ENCODE peak calls at places on chromosomes 16 and 17, in nine cellular contexts. W is mesenchymal stem cell; E is GM12865; Y is tibial nerve; C is CD4-positive, CD25-positive, alpha-beta regulatory T cell; F is thyroid gland; J is breast epithelium; N is heart left ventricle; K is cardiac fibroblast. A is an unnamed sample.

GRCh38 chr17:72136692-72137550 is 16.1 kb downstream of the SOX9 start:
- DNase-seq in W (no peak), E (no peak), Y (no peak), C (no peak), F (no peak), J (no peak), N (no peak), K (no peak), A (no peak)

GRCh38 chr17:2174048-2174447 is 119.1 kb downstream of the HIC1 start:
- DNase-seq in W (peak; percentile 92), E (no peak), Y (no peak), C (no peak), F (no peak), J (no peak), N (no peak), K (peak; percentile 34), A (no peak)

GRCh38 chr17:31788571-31788946 is 70.5 kb downstream of the COPRS start:
- DNase-seq in W (no peak), E (no peak), Y (no peak), C (no peak), F (no peak), J (no peak), N (no peak), K (no peak), A (no peak)

GRCh38 chr16:71474864-71475263 is 12.8 kb upstream of the ZNF23 start:
- DNase-seq in W (peak; percentile 81), E (no peak), Y (no peak), C (no peak), F (no peak), J (no peak), N (no peak), K (peak; percentile 36), A (no peak)

GRCh38 chr16:11210260-11210659 is 45.7 kb downstream of the SOCS1 start:
- DNase-seq in W (no peak), E (no peak), Y (no peak), C (no peak), F (no peak), J (no peak), N (no peak), K (no peak), A (no peak)

GRCh38 chr17:29140631-29141483 is 39.3 kb downstream of the MYO18A start:
- DNase-seq in W (peak; percentile 72), E (peak; percentile 45), Y (no peak), C (peak; percentile 83), F (no peak), J (no peak), N (peak; percentile 84), K (peak; percentile 49), A (no peak)

GRCh38 chr17:47072881-47073280 is 93.8 kb upstream of the RPRML start:
- DNase-seq in W (peak; percentile 3), E (no peak), Y (peak; percentile 13), C (no peak), F (no peak), J (no peak), N (peak; percentile 44), K (no peak), A (no peak)

GRCh38 chr17:14780116-14780515 is 479.2 kb downstream of the HS3ST3B1 start:
- DNase-seq in W (no peak), E (no peak), Y (no peak), C (no peak), F (no peak), J (no peak), N (no peak), K (no peak), A (no peak)

GRCh38 chr17:38459556-38459955 is 31.3 kb downstream of the ARHGAP23 start:
- DNase-seq in W (no peak), E (no peak), Y (no peak), C (no peak), F (no peak), J (no peak), N (peak; percentile 69), K (no peak), A (no peak)

GRCh38 chr17:40352779-40353394 is 11.7 kb downstream of the GJD3 start:
- DNase-seq in W (no peak), E (no peak), Y (no peak), C (no peak), F (no peak), J (no peak), N (no peak), K (no peak), A (no peak)

GRCh38 chr16:25157476-25157875 is 45.9 kb downstream of the LCMT1 start:
- DNase-seq in W (no peak), E (no peak), Y (no peak), C (no peak), F (peak; percentile 35), J (no peak), N (no peak), K (no peak), A (no peak)

GRCh38 chr17:81927145-81927652 is 336 bp downstream of the MAFG start:
- DNase-seq in W (no peak), E (no peak), Y (no peak), C (no peak), F (no peak), J (no peak), N (no peak), K (no peak), A (no peak)

GRCh38 chr16:48383204-48383876 is 1.9 kb downstream of the SIAH1 start:
- DNase-seq in W (no peak), E (no peak), Y (no peak), C (no peak), F (no peak), J (no peak), N (no peak), K (peak; percentile 57), A (no peak)

GRCh38 chr17:20174588-20175265 is 165.6 kb downstream of the SPECC1 start:
- DNase-seq in W (peak; percentile 81), E (no peak), Y (no peak), C (no peak), F (no peak), J (no peak), N (no peak), K (peak; percentile 33), A (no peak)

GRCh38 chr16:68644715-68645493 is at the start of gene CDH3:
- DNase-seq in W (peak; percentile 31), E (no peak), Y (no peak), C (no peak), F (peak; percentile 62), J (peak; percentile 61), N (no peak), K (no peak), A (peak; percentile 67)

GRCh38 chr16:31181102-31181830 is 1.3 kb downstream of the FUS start:
- DNase-seq in W (peak; percentile 46), E (no peak), Y (no peak), C (peak; percentile 50), F (peak; percentile 30), J (no peak), N (peak; percentile 46), K (peak; percentile 37), A (peak; percentile 55)

GRCh38 chr16:84726079-84726669 is 26.4 kb downstream of the USP10 start:
- DNase-seq in W (peak; percentile 86), E (peak; percentile 85), Y (peak; percentile 98), C (peak; percentile 79), F (peak; percentile 90), J (peak; percentile 95), N (peak; percentile 93), K (peak; percentile 91), A (peak; percentile 93)

GRCh38 chr16:3020604-3021448 is 658 bp downstream of the TNFRSF12A start:
- DNase-seq in W (peak; percentile 90), E (peak; percentile 35), Y (peak; percentile 33), C (no peak), F (peak; percentile 93), J (peak; percentile 93), N (peak; percentile 82), K (peak; percentile 89), A (peak; percentile 89)

GRCh38 chr16:15041260-15042011 is 14.4 kb downstream of the NTAN1 start:
- DNase-seq in W (no peak), E (no peak), Y (peak; percentile 70), C (no peak), F (peak; percentile 48), J (no peak), N (peak; percentile 90), K (peak; percentile 81), A (peak; percentile 81)

GRCh38 chr17:31672161-31672819 is 186.8 kb downstream of the COPRS start:
- DNase-seq in W (no peak), E (no peak), Y (no peak), C (no peak), F (no peak), J (no peak), N (no peak), K (no peak), A (no peak)

GRCh38 chr17:37844158-37844976 is 79.8 kb upstream of the TBC1D3K start:
- DNase-seq in W (peak; percentile 67), E (peak; percentile 70), Y (peak; percentile 23), C (peak; percentile 59), F (peak; percentile 45), J (no peak), N (peak; percentile 53), K (peak; percentile 54), A (peak; percentile 80)

GRCh38 chr17:1002412-1002753 is 5.5 kb downstream of the TIMM22 start:
- DNase-seq in W (peak; percentile 65), E (no peak), Y (no peak), C (no peak), F (no peak), J (no peak), N (no peak), K (peak; percentile 43), A (no peak)

GRCh38 chr17:13638855-13639458 is 37.2 kb upstream of the HS3ST3A1 start:
- DNase-seq in W (peak; percentile 84), E (no peak), Y (no peak), C (peak; percentile 55), F (no peak), J (no peak), N (no peak), K (peak; percentile 28), A (no peak)

GRCh38 chr17:27552467-27552779 is 78.6 kb upstream of the LGALS9 start:
- DNase-seq in W (peak; percentile 83), E (no peak), Y (no peak), C (no peak), F (no peak), J (no peak), N (no peak), K (peak; percentile 37), A (no peak)
- H3K4me3 ChIP-seq in W (no peak overlapping the region), E (no peak overlapping the region), Y (no peak overlapping the region), C (no peak overlapping the region), F (no peak overlapping the region), J (no peak overlapping the region), N (no peak overlapping the region), K (no peak overlapping the region), A (no peak overlapping the region)

GRCh38 chr17:76104896-76105231 is 1.3 kb upstream of the EXOC7 start:
- DNase-seq in W (no peak), E (no peak), Y (no peak), C (no peak), F (no peak), J (no peak), N (no peak), K (no peak), A (no peak)
- H3K4me3 ChIP-seq in W (no peak overlapping the region), E (no peak overlapping the region), Y (no peak overlapping the region), C (no peak overlapping the region), F (no peak overlapping the region), J (no peak overlapping the region), N (no peak overlapping the region), K (no peak overlapping the region), A (no peak overlapping the region)

GRCh38 chr17:7859028-7859427 is 1.2 kb downstream of the CYB5D1 start:
- DNase-seq in W (no peak), E (no peak), Y (no peak), C (no peak), F (no peak), J (no peak), N (no peak), K (no peak), A (no peak)
- H3K4me3 ChIP-seq in W (peak overlapping the region; percentile 94), E (peak overlapping the region; percentile 78), Y (peak overlapping the region; percentile 71), C (no peak overlapping the region), F (no peak overlapping the region), J (peak overlapping the region; percentile 87), N (peak overlapping the region; percentile 67), K (peak overlapping the region; percentile 80), A (peak overlapping the region; percentile 81)

GRCh38 chr17:76844485-76844829 is 23.7 kb upstream of the MGAT5B start:
- DNase-seq in W (no peak), E (no peak), Y (no peak), C (no peak), F (no peak), J (no peak), N (no peak), K (no peak), A (no peak)
- H3K4me3 ChIP-seq in W (no peak overlapping the region), E (no peak overlapping the region), Y (no peak overlapping the region), C (no peak overlapping the region), F (no peak overlapping the region), J (no peak overlapping the region), N (no peak overlapping the region), K (no peak overlapping the region), A (no peak overlapping the region)